ENCODE peak calls at places on chromosome 2, in ten cellular contexts. E, A, M, S, G, U, W, K, I and Z are unnamed samples. For H3K27me3, the result is how much of the 10 kb centered on the place peaks cover.

GRCh38 chr2:174263989-174264388 is 15.7 kb upstream of the OLA1 start:
- DNase-seq in M (no peak), A (no peak), K (no peak), G (no peak), E (peak), U (no peak), S (no peak), W (no peak), I (no peak), Z (no peak)

GRCh38 chr2:188134241-188134640 is 157.4 kb upstream of the GULP1 start:
- DNase-seq in I (no peak), A (no peak), S (no peak), G (no peak), M (no peak), K (no peak), U (no peak), E (no peak), W (no peak), Z (no peak)

GRCh38 chr2:212537311-212538155 is 1.1 kb downstream of the ERBB4 start:
- DNase-seq in K (no peak), M (no peak), A (no peak), I (peak), E (no peak), U (peak), S (no peak), G (no peak), W (peak), Z (no peak)

GRCh38 chr2:235170536-235171510 is 219.0 kb downstream of the SH3BP4 start:
- DNase-seq in A (peak), K (no peak), W (no peak), E (no peak), S (no peak), G (no peak), M (no peak), I (no peak), U (no peak), Z (peak)

GRCh38 chr2:12412898-12413305 is 303.8 kb upstream of the TRIB2 start:
- DNase-seq in U (no peak), E (no peak), G (no peak), I (no peak), S (no peak), W (no peak), A (no peak), M (no peak), K (no peak), Z (no peak)

GRCh38 chr2:72027426-72028161 is 120.1 kb downstream of the CYP26B1 start:
- DNase-seq in E (no peak), K (no peak), S (no peak), G (peak), A (no peak), I (peak), U (peak), W (peak), M (no peak), Z (no peak)

GRCh38 chr2:27591745-27592144 is 8.9 kb downstream of the ZNF512 start:
- DNase-seq in S (no peak), K (no peak), E (no peak), A (no peak), U (no peak), M (no peak), W (no peak), G (no peak), I (no peak), Z (no peak)

GRCh38 chr2:182148344-182148743 is 162.7 kb downstream of the PPP1R1C start:
- DNase-seq in E (no peak), G (no peak), W (no peak), I (no peak), S (no peak), K (no peak), U (no peak), M (no peak), A (no peak), Z (no peak)

GRCh38 chr2:230472619-230473018 is 56.6 kb downstream of the SP100 start:
- DNase-seq in W (no peak), U (no peak), S (no peak), G (no peak), K (no peak), I (no peak), A (no peak), M (no peak), E (no peak), Z (no peak)

GRCh38 chr2:62089658-62090057 is 106.3 kb upstream of the B3GNT2 start:
- DNase-seq in K (no peak), I (no peak), A (no peak), U (no peak), G (no peak), E (no peak), W (no peak), S (no peak), M (no peak), Z (no peak)

GRCh38 chr2:64797881-64798590 is 144.3 kb upstream of the SERTAD2 start:
- DNase-seq in M (no peak), E (peak), U (no peak), S (no peak), G (no peak), A (no peak), K (no peak), W (peak), I (peak), Z (no peak)

GRCh38 chr2:171762879-171763573 is 75.8 kb downstream of the DYNC1I2 start:
- DNase-seq in A (no peak), K (no peak), E (peak), I (no peak), M (no peak), U (no peak), W (no peak), G (no peak), S (no peak), Z (no peak)

GRCh38 chr2:187297806-187298205 is 150.2 kb downstream of the CALCRL start:
- DNase-seq in K (no peak), S (no peak), W (no peak), U (no peak), I (no peak), E (no peak), G (no peak), A (no peak), M (no peak), Z (no peak)

GRCh38 chr2:70919672-70920366 is 15.9 kb upstream of the ATP6V1B1 start:
- DNase-seq in K (peak), G (peak), A (peak), U (no peak), E (peak), S (peak), M (peak), W (peak), I (peak), Z (peak)

GRCh38 chr2:65393743-65394422 is 38.5 kb downstream of the SPRED2 start:
- DNase-seq in U (no peak), E (no peak), K (no peak), I (no peak), M (no peak), A (no peak), W (no peak), G (no peak), S (no peak), Z (no peak)

GRCh38 chr2:182144780-182145170 is 159.1 kb downstream of the PPP1R1C start:
- DNase-seq in E (no peak), G (no peak), M (no peak), W (no peak), K (no peak), A (no peak), I (no peak), U (no peak), S (no peak), Z (no peak)

DNA sequence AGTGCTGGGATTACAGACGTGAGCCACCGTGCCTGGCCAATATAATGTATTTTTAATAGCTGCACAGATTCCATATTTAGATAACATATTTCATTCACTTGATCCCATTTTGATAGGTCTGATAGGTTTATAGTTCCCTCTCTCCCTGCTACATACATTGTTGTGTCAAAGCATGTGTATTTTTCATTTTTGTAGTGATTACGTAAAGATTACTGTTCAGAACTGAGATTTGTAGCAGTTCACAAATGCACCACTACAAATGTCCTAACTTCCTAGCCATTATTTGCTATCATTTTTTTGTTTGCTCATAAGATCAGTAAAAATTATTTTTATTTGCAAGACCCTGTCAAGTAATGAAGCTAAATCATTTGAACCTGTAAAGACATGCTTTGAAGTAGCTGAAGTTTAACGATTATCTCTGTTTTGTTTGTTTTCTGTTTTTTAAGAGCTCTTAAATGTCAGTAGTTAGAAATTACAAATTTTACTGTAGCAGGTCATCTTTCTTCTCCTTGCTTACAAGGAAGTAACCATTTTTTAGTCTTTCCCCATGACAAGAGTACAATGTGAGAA is 54.0 kb downstream of the EML4 start:
- DNase-seq in U (no peak), W (no peak), E (no peak), M (no peak), S (no peak), K (no peak), A (no peak), G (no peak), I (no peak), Z (no peak)
- H3K27me3 ChIP-seq in U (under half), W (under half), E (under half), M (under half), S (under half), K (under half), A (under half), G (under half), I (under half), Z (under half)

GRCh38 chr2:141611981-141612380 is 518.8 kb downstream of the LRP1B start:
- DNase-seq in M (no peak), A (no peak), E (no peak), S (no peak), W (no peak), U (no peak), K (no peak), G (no peak), I (no peak), Z (no peak)
- TF ChIP-seq EP300 in M (no peak), A (no peak), E (no peak), S (no peak), W (no peak), U (no peak), K (no peak), G (no peak), I (no peak), Z (no peak)

GRCh38 chr2:38602732-38603401 is at the start of gene HNRNPLL:
- DNase-seq in G (peak), E (peak), U (peak), W (peak), M (peak), K (peak), S (peak), A (peak), I (peak), Z (peak)
- TF ChIP-seq POLR2A in G (peak), E (peak), U (peak), W (no peak), M (peak), K (peak), S (peak), A (peak), I (peak), Z (peak)

DNA sequence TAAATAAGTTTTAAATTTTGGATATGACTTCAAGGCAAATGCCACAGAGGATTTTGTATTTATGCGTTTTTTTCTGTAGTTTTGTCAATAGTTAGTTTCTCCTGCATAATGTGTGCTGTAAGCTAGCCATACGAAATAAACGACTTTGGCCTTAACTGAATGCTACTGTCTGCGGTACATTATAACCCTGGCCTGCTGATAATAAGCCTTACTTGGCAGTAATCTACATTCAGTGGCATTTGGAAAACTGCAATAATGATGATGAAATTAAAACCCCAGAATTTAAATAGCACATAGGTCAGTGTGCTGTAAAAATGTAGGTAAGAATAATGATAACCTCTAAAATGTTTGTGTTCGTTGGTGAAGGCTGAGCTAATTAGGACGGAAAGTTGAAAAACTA is 88.8 kb downstream of the LRP1B start:
- DNase-seq in S (no peak), E (no peak), U (no peak), W (no peak), M (no peak), A (no peak), I (no peak), G (no peak), K (no peak), Z (no peak)
- H3K27me3 ChIP-seq in S (under half), E (under half), U (under half), W (under half), M (under half), A (under half), I (under half), G (under half), K (under half), Z (under half)